ENCODE peak calls at places on chromosome 20, in six cellular contexts. G is central memory CD4-positive, alpha-beta T cell; M is stimulated activated CD4-positive, alpha-beta T cell treated with anti-CD3 and anti-CD28 coated beads, Interleukin-4, amount 100 ng/mL, for 24 hours; P is activated naive CD4-positive, alpha-beta T cell treated with anti-CD3 and anti-CD28 coated beads, Interleukin-2, amount 10 ng/mL, durations not matched to agents 7 days and 5 days; U is stimulated activated naive B cell treated with anti-CD40 and anti-IgM and Interleukin-4, amounts not matched to agents 10 μg/mL and 1 μg/mL and 100 μg/mL, for 72 hours; L is AG04450. C is an unnamed sample.

GRCh38 chr20:25496968-25497401 is 88.3 kb downstream of the NINL start:
- DNase-seq in G (no peak), M (no peak), P (no peak), U (no peak), L (no peak), C (no peak)

GRCh38 chr20:57877995-57878394 is 168.2 kb upstream of the PMEPA1 start:
- DNase-seq in G (no peak), M (no peak), P (no peak), U (no peak), L (no peak), C (peak)

GRCh38 chr20:35334511-35335101 is 42.4 kb upstream of the FAM83C start:
- DNase-seq in G (no peak), M (no peak), P (no peak), U (no peak), L (no peak), C (no peak)

GRCh38 chr20:44839481-44839880 is 29.1 kb upstream of the RIMS4 start:
- DNase-seq in G (no peak), M (no peak), P (no peak), U (no peak), L (no peak), C (no peak)

GRCh38 chr20:60013296-60014142 is 55.3 kb downstream of the CDH26 start:
- DNase-seq in G (no peak), M (no peak), P (no peak), U (no peak), L (no peak), C (no peak)

GRCh38 chr20:44540834-44541233 is 19.0 kb upstream of the SERINC3 start:
- DNase-seq in G (no peak), M (no peak), P (no peak), U (no peak), L (peak), C (no peak)

GRCh38 chr20:19735446-19735845 is 22.6 kb upstream of the RIN2 start:
- DNase-seq in G (no peak), M (peak), P (no peak), U (peak), L (no peak), C (peak)

GRCh38 chr20:17825949-17826843 is 126.4 kb downstream of the BANF2 start:
- DNase-seq in G (no peak), M (peak), P (no peak), U (peak), L (no peak), C (no peak)

GRCh38 chr20:53643031-53643832 is 49.6 kb upstream of the ZNF217 start:
- DNase-seq in G (peak), M (peak), P (peak), U (peak), L (no peak), C (peak)

GRCh38 chr20:56360899-56361199 is 2.1 kb downstream of the FAM210B start:
- DNase-seq in G (no peak), M (no peak), P (no peak), U (no peak), L (no peak), C (no peak)

GRCh38 chr20:34268851-34269668 is 27.8 kb downstream of the ASIP start:
- DNase-seq in G (peak), M (no peak), P (peak), U (no peak), L (no peak), C (no peak)

GRCh38 chr20:36528875-36529425 is 12.4 kb upstream of the MYL9 start:
- DNase-seq in G (no peak), M (no peak), P (no peak), U (no peak), L (no peak), C (no peak)

GRCh38 chr20:38098952-38099351 is 65.4 kb downstream of the RPRD1B start:
- DNase-seq in G (no peak), M (no peak), P (no peak), U (no peak), L (no peak), C (no peak)

GRCh38 chr20:49937023-49937929 is 1.1 kb downstream of the RNF114 start:
- DNase-seq in G (no peak), M (no peak), P (no peak), U (no peak), L (no peak), C (peak)

GRCh38 chr20:47276856-47277541 is 79.5 kb downstream of the ZMYND8 start:
- DNase-seq in G (no peak), M (no peak), P (no peak), U (no peak), L (no peak), C (no peak)

GRCh38 chr20:42373049-42373448 is 754.9 kb upstream of the CHD6 start:
- DNase-seq in G (no peak), M (no peak), P (no peak), U (no peak), L (no peak), C (no peak)

GRCh38 chr20:9160760-9161159 is 91.9 kb downstream of the PLCB4 start:
- DNase-seq in G (no peak), M (no peak), P (no peak), U (no peak), L (no peak), C (no peak)

GRCh38 chr20:3172933-3173581 is at the start of gene LZTS3:
- DNase-seq in G (peak), M (peak), P (peak), U (peak), L (no peak), C (peak)

GRCh38 chr20:4046311-4046924 is 31.1 kb upstream of the RNF24 start:
- DNase-seq in G (no peak), M (no peak), P (no peak), U (no peak), L (no peak), C (no peak)

GRCh38 chr20:50876063-50876685 is 55.1 kb downstream of the ADNP start:
- DNase-seq in G (no peak), M (no peak), P (no peak), U (no peak), L (no peak), C (no peak)

GRCh38 chr20:31678389-31679356 is 41.0 kb downstream of the COX4I2 start:
- DNase-seq in G (no peak), M (no peak), P (no peak), U (no peak), L (no peak), C (peak)